ENCODE peak calls at places on chromosome 13, in six cellular contexts. K is kidney glomerular epithelial cell; Y is IMR-90; D is HFF-Myc; C is stimulated activated CD4-positive, alpha-beta T cell treated with anti-CD3 and anti-CD28 coated beads, Interleukin-2, amount 100 ng/mL, for 4 hours; A is activated naive CD4-positive, alpha-beta T cell treated with anti-CD3 and anti-CD28 coated beads for 36 hours. V is an unnamed sample.

GRCh38 chr13:94901070-94901469 is 188.7 kb upstream of the SOX21 start:
- DNase-seq in C (no peak), A (no peak), D (no peak), Y (no peak), K (no peak), V (no peak)

GRCh38 chr13:110379905-110380341 is 72.8 kb downstream of the COL4A2 start:
- DNase-seq in D (no peak), Y (peak), A (no peak), K (no peak), C (no peak), V (no peak)

GRCh38 chr13:102318233-102318632 is 83.6 kb downstream of the FGF14 start:
- DNase-seq in K (no peak), D (no peak), Y (no peak), C (no peak), A (no peak), V (no peak)

GRCh38 chr13:43879323-43880181 is at the start of the genes CCDC122 and LACC1:
- DNase-seq in Y (peak), K (peak), A (peak), D (no peak), C (peak), V (peak)

GRCh38 chr13:89490661-89491060 is 1819.5 kb downstream of the SLITRK5 start:
- DNase-seq in A (no peak), D (no peak), K (no peak), C (no peak), Y (no peak), V (no peak)

GRCh38 chr13:84645196-84646071 is 763.2 kb upstream of the SLITRK1 start:
- DNase-seq in A (no peak), K (no peak), C (no peak), D (no peak), Y (peak), V (no peak)

GRCh38 chr13:98879965-98880364 is 97.9 kb downstream of the DOCK9 start:
- DNase-seq in K (no peak), D (no peak), Y (no peak), C (no peak), A (no peak), V (no peak)

GRCh38 chr13:107834268-107834667 is 381.1 kb downstream of the LIG4 start:
- DNase-seq in K (peak), D (no peak), Y (peak), A (no peak), C (no peak), V (no peak)

GRCh38 chr13:35704331-35704730 is 227.8 kb upstream of the MAB21L1 start:
- DNase-seq in A (no peak), C (no peak), D (no peak), Y (peak), K (no peak), V (no peak)

GRCh38 chr13:50319603-50320296 is 304.5 kb downstream of the KCNRG start:
- DNase-seq in A (no peak), Y (peak), D (no peak), C (no peak), K (peak), V (no peak)

GRCh38 chr13:113078895-113079720 is 26.5 kb upstream of the F7 start:
- DNase-seq in Y (no peak), K (no peak), C (no peak), D (no peak), A (no peak), V (no peak)

GRCh38 chr13:100102042-100102441 is 13.1 kb downstream of the PCCA start:
- DNase-seq in Y (no peak), A (no peak), C (no peak), K (peak), D (no peak), V (no peak)

GRCh38 chr13:111516712-111517640 is 196.5 kb downstream of the TEX29 start:
- DNase-seq in Y (no peak), D (no peak), A (no peak), C (no peak), K (no peak), V (no peak)

GRCh38 chr13:21389124-21389523 is 70.0 kb downstream of the ZDHHC20 start:
- DNase-seq in C (no peak), A (no peak), Y (no peak), D (no peak), K (no peak), V (no peak)

GRCh38 chr13:27194895-27195764 is 23.5 kb upstream of the USP12 start:
- DNase-seq in K (peak), Y (peak), A (no peak), D (peak), C (no peak), V (peak)

GRCh38 chr13:18232298-18232993 is 949.2 kb downstream of the TUBA3C start:
- DNase-seq in C (no peak), D (no peak), A (no peak), K (no peak), Y (no peak), V (no peak)

GRCh38 chr13:46679369-46680180 is 117.4 kb downstream of the ESD start:
- DNase-seq in D (peak), K (peak), Y (peak), A (peak), C (no peak), V (peak)

GRCh38 chr13:20526664-20527063 is 1.0 kb upstream of the CRYL1 start:
- DNase-seq in K (no peak), A (no peak), D (no peak), Y (peak), C (no peak), V (no peak)

GRCh38 chr13:47117268-47117667 is 220.4 kb upstream of the HTR2A start:
- DNase-seq in K (no peak), A (no peak), Y (peak), C (no peak), D (peak), V (no peak)

GRCh38 chr13:52949744-52950143 is 78.9 kb upstream of the OLFM4 start:
- DNase-seq in D (no peak), A (no peak), Y (no peak), K (no peak), C (no peak), V (no peak)

GRCh38 chr13:47976325-47976724 is 24.7 kb downstream of the SUCLA2 start:
- DNase-seq in Y (no peak), A (no peak), K (no peak), C (no peak), D (no peak), V (no peak)

GRCh38 chr13:67063036-67063435 is 167.1 kb downstream of the PCDH9 start:
- DNase-seq in K (no peak), A (no peak), D (no peak), Y (no peak), C (no peak), V (no peak)

GRCh38 chr13:79353698-79354097 is 52.4 kb downstream of the RBM26 start:
- DNase-seq in Y (no peak), A (no peak), C (no peak), D (no peak), K (no peak), V (no peak)

GRCh38 chr13:99342723-99343315 is 35.6 kb upstream of the GPR183 start:
- DNase-seq in Y (no peak), A (no peak), K (no peak), D (no peak), C (no peak), V (no peak)

GRCh38 chr13:38685974-38686571 is 804 bp upstream of the FREM2 start:
- DNase-seq in K (peak), C (no peak), Y (no peak), D (no peak), A (no peak), V (peak)

GRCh38 chr13:21089827-21090226 is 28.4 kb upstream of the LATS2 start:
- DNase-seq in Y (no peak), K (no peak), A (no peak), C (no peak), D (no peak), V (no peak)

GRCh38 chr13:29465741-29466293 is 129.7 kb downstream of the SLC7A1 start:
- DNase-seq in K (no peak), C (no peak), A (no peak), D (peak), Y (peak), V (no peak)

GRCh38 chr13:21677075-21677628 is 6.3 kb downstream of the FGF9 start:
- DNase-seq in Y (no peak), K (no peak), A (no peak), C (no peak), D (no peak), V (no peak)